ENCODE peak calls at places on chromosome 3, in six cellular contexts. One of them, this sample, is unnamed.
A peak's percentile ranks its signal among the peaks of the same experiment; 100 is the strongest.

GRCh38 chr3:153029350-153029749 is 132.7 kb upstream of the RAP2B start:
- DNase-seq in A549: no peak
- DNase-seq in IMR-90: peak; percentile 91
- DNase-seq in SK-N-SH: no peak
- DNase-seq in K562: peak; percentile 42
- DNase-seq in HepG2: no peak
- DNase-seq in this sample: no peak

GRCh38 chr3:71323558-71323957 is 260.0 kb downstream of the FOXP1 start:
- DNase-seq in A549: no peak
- DNase-seq in IMR-90: no peak
- DNase-seq in SK-N-SH: no peak
- DNase-seq in K562: no peak
- DNase-seq in HepG2: peak; percentile 70
- DNase-seq in this sample: no peak

GRCh38 chr3:127097009-127097350 is 96.0 kb upstream of the PRR23E start:
- DNase-seq in A549: no peak
- DNase-seq in IMR-90: peak; percentile 3
- DNase-seq in SK-N-SH: no peak
- DNase-seq in K562: no peak
- DNase-seq in HepG2: no peak
- DNase-seq in this sample: no peak

GRCh38 chr3:16639806-16640205 is 34.6 kb upstream of the DAZL start:
- DNase-seq in A549: no peak
- DNase-seq in IMR-90: no peak
- DNase-seq in SK-N-SH: no peak
- DNase-seq in K562: no peak
- DNase-seq in HepG2: no peak
- DNase-seq in this sample: no peak

GRCh38 chr3:106957021-106957420 is 420.2 kb upstream of the CCDC54 start:
- DNase-seq in A549: no peak
- DNase-seq in IMR-90: peak; percentile 89
- DNase-seq in SK-N-SH: no peak
- DNase-seq in K562: no peak
- DNase-seq in HepG2: no peak
- DNase-seq in this sample: no peak

GRCh38 chr3:100875239-100875638 is 118.0 kb downstream of the ABI3BP start:
- DNase-seq in A549: no peak
- DNase-seq in IMR-90: peak; percentile 88
- DNase-seq in SK-N-SH: peak; percentile 4
- DNase-seq in K562: no peak
- DNase-seq in HepG2: no peak
- DNase-seq in this sample: no peak

GRCh38 chr3:52438104-52438376 is 6.9 kb downstream of the SEMA3G start:
- DNase-seq in A549: no peak
- DNase-seq in IMR-90: no peak
- DNase-seq in SK-N-SH: no peak
- DNase-seq in K562: no peak
- DNase-seq in HepG2: no peak
- DNase-seq in this sample: no peak

GRCh38 chr3:24963762-24964625 is 464.1 kb upstream of the RARB start:
- DNase-seq in A549: peak; percentile 39
- DNase-seq in IMR-90: peak; percentile 17
- DNase-seq in SK-N-SH: peak; percentile 10
- DNase-seq in K562: no peak
- DNase-seq in HepG2: peak; percentile 15
- DNase-seq in this sample: no peak

GRCh38 chr3:190056795-190057194 is 63.9 kb downstream of the P3H2 start:
- DNase-seq in A549: no peak
- DNase-seq in IMR-90: peak; percentile 21
- DNase-seq in SK-N-SH: no peak
- DNase-seq in K562: no peak
- DNase-seq in HepG2: no peak
- DNase-seq in this sample: no peak

GRCh38 chr3:45554001-45554691 is 40.4 kb upstream of the LIMD1 start:
- DNase-seq in A549: no peak
- DNase-seq in IMR-90: peak; percentile 88
- DNase-seq in SK-N-SH: no peak
- DNase-seq in K562: no peak
- DNase-seq in HepG2: no peak
- DNase-seq in this sample: no peak

GRCh38 chr3:49554639-49555265 is 475 bp downstream of the BSN start:
- DNase-seq in A549: no peak
- DNase-seq in IMR-90: peak; percentile 10
- DNase-seq in SK-N-SH: no peak
- DNase-seq in K562: peak; percentile 78
- DNase-seq in HepG2: no peak
- DNase-seq in this sample: no peak

GRCh38 chr3:78337801-78338211 is 1297.9 kb downstream of the ROBO2 start:
- DNase-seq in A549: no peak
- DNase-seq in IMR-90: no peak
- DNase-seq in SK-N-SH: no peak
- DNase-seq in K562: no peak
- DNase-seq in HepG2: no peak
- DNase-seq in this sample: no peak

GRCh38 chr3:168360993-168361392 is 265.3 kb upstream of the GOLIM4 start:
- DNase-seq in A549: no peak
- DNase-seq in IMR-90: no peak
- DNase-seq in SK-N-SH: no peak
- DNase-seq in K562: no peak
- DNase-seq in HepG2: no peak
- DNase-seq in this sample: no peak

GRCh38 chr3:146104068-146104467 is 56.9 kb downstream of the PLOD2 start:
- DNase-seq in A549: no peak
- DNase-seq in IMR-90: no peak
- DNase-seq in SK-N-SH: no peak
- DNase-seq in K562: no peak
- DNase-seq in HepG2: no peak
- DNase-seq in this sample: no peak

GRCh38 chr3:171854649-171855305 is 11.6 kb downstream of the TMEM212 start:
- DNase-seq in A549: no peak
- DNase-seq in IMR-90: no peak
- DNase-seq in SK-N-SH: no peak
- DNase-seq in K562: no peak
- DNase-seq in HepG2: no peak
- DNase-seq in this sample: no peak

GRCh38 chr3:171774516-171774915 is 35.8 kb downstream of the PLD1 start:
- DNase-seq in A549: no peak
- DNase-seq in IMR-90: no peak
- DNase-seq in SK-N-SH: no peak
- DNase-seq in K562: no peak
- DNase-seq in HepG2: no peak
- DNase-seq in this sample: no peak

GRCh38 chr3:102181202-102181920 is 253.5 kb upstream of the ZPLD1 start:
- DNase-seq in A549: peak; percentile 75
- DNase-seq in IMR-90: peak; percentile 88
- DNase-seq in SK-N-SH: no peak
- DNase-seq in K562: no peak
- DNase-seq in HepG2: no peak
- DNase-seq in this sample: no peak

GRCh38 chr3:192060160-192060783 is 599.3 kb downstream of the PYDC2 start:
- DNase-seq in A549: no peak
- DNase-seq in IMR-90: no peak
- DNase-seq in SK-N-SH: no peak
- DNase-seq in K562: no peak
- DNase-seq in HepG2: no peak
- DNase-seq in this sample: no peak

GRCh38 chr3:23856286-23856685 is 50.5 kb downstream of the UBE2E1 start:
- DNase-seq in A549: no peak
- DNase-seq in IMR-90: peak; percentile 64
- DNase-seq in SK-N-SH: no peak
- DNase-seq in K562: no peak
- DNase-seq in HepG2: no peak
- DNase-seq in this sample: no peak

GRCh38 chr3:187130346-187131066 is 8.8 kb downstream of the RPL39L start:
- DNase-seq in A549: no peak
- DNase-seq in IMR-90: peak; percentile 62
- DNase-seq in SK-N-SH: no peak
- DNase-seq in K562: no peak
- DNase-seq in HepG2: no peak
- DNase-seq in this sample: no peak

GRCh38 chr3:32969656-32970055 is 18.2 kb downstream of the CCR4 start:
- DNase-seq in A549: peak; percentile 54
- DNase-seq in IMR-90: peak; percentile 42
- DNase-seq in SK-N-SH: no peak
- DNase-seq in K562: no peak
- DNase-seq in HepG2: peak; percentile 59
- DNase-seq in this sample: no peak

GRCh38 chr3:114706591-114707224 is 412.9 kb downstream of the TIGIT start:
- DNase-seq in A549: peak; percentile 66
- DNase-seq in IMR-90: peak; percentile 86
- DNase-seq in SK-N-SH: no peak
- DNase-seq in K562: no peak
- DNase-seq in HepG2: peak; percentile 94
- DNase-seq in this sample: no peak

GRCh38 chr3:60301142-60301541 is 950.1 kb downstream of the FHIT start:
- DNase-seq in A549: no peak
- DNase-seq in IMR-90: peak; percentile 94
- DNase-seq in SK-N-SH: no peak
- DNase-seq in K562: no peak
- DNase-seq in HepG2: no peak
- DNase-seq in this sample: no peak

GRCh38 chr3:194322701-194323174 is 28.4 kb downstream of the CPN2 start:
- DNase-seq in A549: peak; percentile 91
- DNase-seq in IMR-90: peak; percentile 55
- DNase-seq in SK-N-SH: no peak
- DNase-seq in K562: peak; percentile 29
- DNase-seq in HepG2: peak; percentile 50
- DNase-seq in this sample: no peak

DNA sequence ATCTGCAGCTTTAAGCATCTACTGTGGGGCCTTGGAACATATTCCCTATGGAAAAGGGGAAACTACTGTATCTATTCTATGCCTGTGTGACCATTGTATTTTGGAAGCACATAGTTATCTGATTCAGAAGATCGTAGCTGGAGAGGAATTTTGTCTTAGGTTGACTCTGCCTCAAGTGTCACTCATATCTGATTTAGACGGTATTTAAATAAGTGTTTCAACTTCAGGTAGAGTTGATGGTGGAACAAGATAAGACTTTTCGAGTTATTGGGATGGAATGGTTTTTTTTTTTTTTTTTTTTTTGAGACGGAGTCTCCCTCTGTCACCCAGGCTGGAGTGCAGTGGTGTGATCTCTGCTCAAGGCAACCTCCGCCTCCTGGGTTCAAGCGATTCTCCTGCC is 8.9 kb upstream of the DENND6A start:
- DNase-seq in A549: no peak
- DNase-seq in IMR-90: no peak
- DNase-seq in SK-N-SH: no peak
- DNase-seq in K562: no peak
- DNase-seq in HepG2: no peak
- DNase-seq in this sample: no peak
- TF ChIP-seq RFX5 in A549: no peak
- TF ChIP-seq RFX5 in IMR-90: no peak
- TF ChIP-seq RFX5 in SK-N-SH: no peak
- TF ChIP-seq RFX5 in K562: no peak
- TF ChIP-seq RFX5 in HepG2: no peak
- TF ChIP-seq RFX5 in this sample: no peak

GRCh38 chr3:108488631-108489030 is 21.8 kb downstream of the MYH15 start:
- DNase-seq in A549: no peak
- DNase-seq in IMR-90: peak; percentile 93
- DNase-seq in SK-N-SH: no peak
- DNase-seq in K562: no peak
- DNase-seq in HepG2: no peak
- DNase-seq in this sample: no peak
- TF ChIP-seq RFX5 in A549: no peak
- TF ChIP-seq RFX5 in IMR-90: no peak
- TF ChIP-seq RFX5 in SK-N-SH: no peak
- TF ChIP-seq RFX5 in K562: no peak
- TF ChIP-seq RFX5 in HepG2: no peak
- TF ChIP-seq RFX5 in this sample: no peak

DNA sequence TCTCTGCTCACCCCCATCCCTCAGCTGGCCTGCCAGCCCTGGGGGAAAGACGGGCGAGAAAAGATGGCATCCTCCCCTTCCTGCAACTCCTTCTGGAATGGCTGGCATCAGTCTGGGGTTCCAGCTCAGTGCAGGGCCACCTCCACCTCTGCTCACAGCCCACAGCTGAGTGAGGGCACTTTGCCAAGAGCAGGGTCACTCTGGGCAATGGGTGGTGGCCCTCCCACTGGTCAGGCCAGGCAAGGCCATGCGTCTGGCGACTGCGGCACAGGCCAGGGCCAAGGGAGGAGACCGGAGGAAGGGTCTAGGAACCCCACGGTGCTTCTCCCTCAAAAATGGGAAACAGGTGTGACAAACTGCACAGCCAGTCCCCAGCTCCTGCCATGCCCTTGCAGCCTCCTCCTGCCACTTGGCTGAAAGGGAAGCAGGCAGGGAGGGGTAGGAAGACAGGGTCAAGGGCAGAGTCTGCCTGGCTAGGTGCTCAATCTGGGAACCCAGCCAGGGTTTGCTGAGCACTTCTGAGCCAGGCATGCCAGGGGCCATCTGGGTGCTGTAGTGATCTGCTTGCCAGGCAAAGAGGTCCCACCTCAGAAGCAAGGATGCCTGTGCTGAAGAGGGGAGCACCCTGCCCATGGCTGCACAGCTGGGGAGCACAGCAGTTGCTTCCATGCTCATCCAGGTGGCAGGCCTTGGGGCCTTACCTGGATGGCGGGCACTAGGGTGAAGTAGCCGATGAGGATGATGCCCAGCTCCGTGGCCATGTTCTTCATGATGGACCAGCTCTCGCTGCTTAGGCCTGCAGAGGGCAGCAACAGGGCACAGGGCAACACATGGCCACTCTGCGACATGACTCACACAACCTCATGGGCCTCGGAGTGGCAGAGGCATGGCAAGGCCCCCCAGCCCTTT is 41.2 kb downstream of the PTPN23 start:
- DNase-seq in A549: peak; percentile 55
- DNase-seq in IMR-90: no peak
- DNase-seq in SK-N-SH: peak; percentile 74
- DNase-seq in K562: no peak
- DNase-seq in HepG2: no peak
- DNase-seq in this sample: no peak
- TF ChIP-seq RFX5 in A549: no peak
- TF ChIP-seq RFX5 in IMR-90: no peak
- TF ChIP-seq RFX5 in SK-N-SH: no peak
- TF ChIP-seq RFX5 in K562: no peak
- TF ChIP-seq RFX5 in HepG2: no peak
- TF ChIP-seq RFX5 in this sample: no peak

GRCh38 chr3:39101022-39101689 is 6.3 kb downstream of the GORASP1 start:
- DNase-seq in A549: peak; percentile 57
- DNase-seq in IMR-90: peak; percentile 26
- DNase-seq in SK-N-SH: peak; percentile 78
- DNase-seq in K562: peak; percentile 85
- DNase-seq in HepG2: peak; percentile 29
- DNase-seq in this sample: peak; percentile 58
- TF ChIP-seq RFX5 in A549: no peak
- TF ChIP-seq RFX5 in IMR-90: no peak
- TF ChIP-seq RFX5 in SK-N-SH: no peak
- TF ChIP-seq RFX5 in K562: no peak
- TF ChIP-seq RFX5 in HepG2: no peak
- TF ChIP-seq RFX5 in this sample: no peak

DNA sequence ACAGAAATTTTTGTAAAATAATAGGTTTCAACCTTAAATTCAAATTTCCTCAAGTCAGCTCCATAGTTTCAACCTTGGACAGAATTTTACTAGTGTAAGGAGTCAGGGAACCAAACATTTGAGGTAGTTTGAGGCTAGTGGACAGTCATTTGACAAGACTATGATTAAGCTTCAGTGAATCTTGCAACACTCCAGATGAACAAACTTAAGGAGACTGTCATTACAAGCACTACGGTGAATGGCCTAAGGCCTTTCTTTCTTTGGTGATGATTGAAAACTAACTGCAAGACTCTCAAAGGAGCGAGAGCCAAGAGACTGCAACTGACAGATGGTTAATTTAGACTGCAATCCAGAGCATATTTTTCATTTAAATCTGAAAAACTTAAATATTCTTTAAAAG is 272.4 kb upstream of the NECTIN3 start:
- DNase-seq in A549: no peak
- DNase-seq in IMR-90: peak; percentile 30
- DNase-seq in SK-N-SH: no peak
- DNase-seq in K562: no peak
- DNase-seq in HepG2: no peak
- DNase-seq in this sample: no peak
- TF ChIP-seq RFX5 in A549: no peak
- TF ChIP-seq RFX5 in IMR-90: no peak
- TF ChIP-seq RFX5 in SK-N-SH: no peak
- TF ChIP-seq RFX5 in K562: no peak
- TF ChIP-seq RFX5 in HepG2: no peak
- TF ChIP-seq RFX5 in this sample: no peak